ENCODE peak calls at places on chromosomes 12 and 14, in four cellular contexts. One of them, this sample, is unnamed.

GRCh38 chr14:60093606-60094005 is 1.9 kb downstream of the PCNX4 start:
- DNase-seq in T-helper 17 cell: no peak
- DNase-seq in NCI-H1092: no peak
- DNase-seq in iPS-NIHi11: no peak
- DNase-seq in this sample: peak

GRCh38 chr14:29868000-29868399 is 59.6 kb downstream of the PRKD1 start:
- DNase-seq in T-helper 17 cell: no peak
- DNase-seq in iPS-NIHi11: no peak
- DNase-seq in NCI-H1092: peak
- DNase-seq in this sample: peak

GRCh38 chr12:53180931-53181645 is 363 bp upstream of the CSAD start:
- DNase-seq in NCI-H1092: peak
- DNase-seq in T-helper 17 cell: peak
- DNase-seq in iPS-NIHi11: peak
- DNase-seq in this sample: peak

GRCh38 chr12:2794736-2795289 is at the start of gene FKBP4:
- DNase-seq in NCI-H1092: peak
- DNase-seq in iPS-NIHi11: peak
- DNase-seq in T-helper 17 cell: peak
- DNase-seq in this sample: peak

GRCh38 chr12:124679533-124680371 is 112.3 kb upstream of the NCOR2 start:
- DNase-seq in iPS-NIHi11: no peak
- DNase-seq in NCI-H1092: no peak
- DNase-seq in T-helper 17 cell: no peak
- DNase-seq in this sample: no peak

GRCh38 chr12:96237035-96237434 is 42.9 kb downstream of the ELK3 start:
- DNase-seq in T-helper 17 cell: no peak
- DNase-seq in NCI-H1092: no peak
- DNase-seq in iPS-NIHi11: no peak
- DNase-seq in this sample: no peak

GRCh38 chr12:132109741-132110140 is 34.4 kb downstream of the DDX51 start:
- DNase-seq in NCI-H1092: no peak
- DNase-seq in iPS-NIHi11: no peak
- DNase-seq in T-helper 17 cell: no peak
- DNase-seq in this sample: peak

GRCh38 chr12:53198470-53199110 is 8.5 kb downstream of the ITGB7 start:
- DNase-seq in NCI-H1092: no peak
- DNase-seq in iPS-NIHi11: no peak
- DNase-seq in T-helper 17 cell: no peak
- DNase-seq in this sample: no peak

GRCh38 chr12:128140551-128140950 is 126.4 kb upstream of the TMEM132C start:
- DNase-seq in iPS-NIHi11: no peak
- DNase-seq in T-helper 17 cell: no peak
- DNase-seq in NCI-H1092: no peak
- DNase-seq in this sample: no peak

GRCh38 chr12:116673713-116674112 is 64.2 kb downstream of the SPRING1 start:
- DNase-seq in iPS-NIHi11: no peak
- DNase-seq in T-helper 17 cell: no peak
- DNase-seq in NCI-H1092: no peak
- DNase-seq in this sample: no peak

GRCh38 chr12:91513354-91513753 is 330.7 kb upstream of the DCN start:
- DNase-seq in NCI-H1092: no peak
- DNase-seq in iPS-NIHi11: no peak
- DNase-seq in T-helper 17 cell: no peak
- DNase-seq in this sample: no peak

GRCh38 chr14:93954900-93955891 is 21.2 kb downstream of the ASB2 start:
- DNase-seq in T-helper 17 cell: no peak
- DNase-seq in iPS-NIHi11: no peak
- DNase-seq in NCI-H1092: no peak
- DNase-seq in this sample: no peak

GRCh38 chr12:24424889-24425600 is 475.6 kb upstream of the SOX5 start:
- DNase-seq in iPS-NIHi11: no peak
- DNase-seq in T-helper 17 cell: no peak
- DNase-seq in NCI-H1092: no peak
- DNase-seq in this sample: no peak

GRCh38 chr12:127293507-127294310 is 973.3 kb upstream of the TMEM132C start:
- DNase-seq in iPS-NIHi11: peak
- DNase-seq in T-helper 17 cell: no peak
- DNase-seq in NCI-H1092: peak
- DNase-seq in this sample: peak

GRCh38 chr14:61454545-61454944 is 133.2 kb downstream of the PRKCH start:
- DNase-seq in T-helper 17 cell: no peak
- DNase-seq in iPS-NIHi11: no peak
- DNase-seq in NCI-H1092: no peak
- DNase-seq in this sample: no peak

GRCh38 chr12:47735649-47736048 is 10.4 kb upstream of the ENDOU start:
- DNase-seq in T-helper 17 cell: no peak
- DNase-seq in NCI-H1092: no peak
- DNase-seq in iPS-NIHi11: no peak
- DNase-seq in this sample: no peak

GRCh38 chr12:89756638-89757321 is 48.1 kb upstream of the ATP2B1 start:
- DNase-seq in iPS-NIHi11: no peak
- DNase-seq in NCI-H1092: no peak
- DNase-seq in T-helper 17 cell: no peak
- DNase-seq in this sample: peak

GRCh38 chr12:4826909-4827308 is 82.8 kb upstream of the KCNA1 start:
- DNase-seq in iPS-NIHi11: no peak
- DNase-seq in T-helper 17 cell: no peak
- DNase-seq in NCI-H1092: no peak
- DNase-seq in this sample: no peak

GRCh38 chr12:6228535-6229223 is 28.5 kb downstream of the CD9 start:
- DNase-seq in NCI-H1092: no peak
- DNase-seq in T-helper 17 cell: no peak
- DNase-seq in iPS-NIHi11: no peak
- DNase-seq in this sample: no peak

GRCh38 chr12:93832126-93832525 is 155.0 kb downstream of the CRADD start:
- DNase-seq in T-helper 17 cell: no peak
- DNase-seq in iPS-NIHi11: no peak
- DNase-seq in NCI-H1092: no peak
- DNase-seq in this sample: peak

GRCh38 chr12:8065991-8066594 is at the start of gene C3AR1:
- DNase-seq in NCI-H1092: no peak
- DNase-seq in T-helper 17 cell: no peak
- DNase-seq in iPS-NIHi11: no peak
- DNase-seq in this sample: peak

GRCh38 chr14:105913861-105914260 is 387.5 kb downstream of the TMEM121 start:
- DNase-seq in NCI-H1092: no peak
- DNase-seq in T-helper 17 cell: no peak
- DNase-seq in iPS-NIHi11: no peak
- DNase-seq in this sample: no peak

GRCh38 chr12:113725557-113725876 is 240.6 kb downstream of the RBM19 start:
- DNase-seq in NCI-H1092: no peak
- DNase-seq in iPS-NIHi11: no peak
- DNase-seq in T-helper 17 cell: no peak
- DNase-seq in this sample: no peak

GRCh38 chr14:22047105-22047504 is 373.5 kb upstream of the OR4E1 start:
- DNase-seq in NCI-H1092: no peak
- DNase-seq in T-helper 17 cell: no peak
- DNase-seq in iPS-NIHi11: peak
- DNase-seq in this sample: no peak

GRCh38 chr12:32253154-32253795 is 146.1 kb upstream of the FGD4 start:
- DNase-seq in T-helper 17 cell: no peak
- DNase-seq in NCI-H1092: no peak
- DNase-seq in iPS-NIHi11: no peak
- DNase-seq in this sample: peak

GRCh38 chr12:45435945-45436710 is 220.2 kb downstream of the ANO6 start:
- DNase-seq in NCI-H1092: no peak
- DNase-seq in iPS-NIHi11: no peak
- DNase-seq in T-helper 17 cell: no peak
- DNase-seq in this sample: no peak

GRCh38 chr12:68786929-68787328 is 21.0 kb upstream of the MDM2 start:
- DNase-seq in iPS-NIHi11: peak
- DNase-seq in T-helper 17 cell: no peak
- DNase-seq in NCI-H1092: no peak
- DNase-seq in this sample: no peak

This sample was measured in IMR-90.